ENCODE peak calls at places on chromosome 10, in four cellular contexts. N, B, E and X are unnamed samples.

GRCh38 chr10:6044651-6045599 is 17.2 kb downstream of the IL2RA start:
- DNase-seq in E (peak; percentile 45), B (no peak), N (no peak), X (no peak)

GRCh38 chr10:101779544-101780186 is 3.6 kb downstream of the NPM3 start:
- DNase-seq in N (peak; percentile 23), B (no peak), E (peak; percentile 92), X (peak; percentile 88)

GRCh38 chr10:122856902-122857301 is 11.2 kb upstream of the CUZD1 start:
- DNase-seq in E (no peak), N (no peak), B (no peak), X (no peak)

GRCh38 chr10:48439581-48440041 is 133.1 kb downstream of the MAPK8 start:
- DNase-seq in E (no peak), B (no peak), N (no peak), X (no peak)

GRCh38 chr10:76333331-76333730 is 901.9 kb downstream of the LRMDA start:
- DNase-seq in B (no peak), E (no peak), N (no peak), X (no peak)

GRCh38 chr10:22475857-22476600 is 130.7 kb downstream of the SPAG6 start:
- DNase-seq in E (peak; percentile 49), B (no peak), N (no peak), X (peak; percentile 60)

GRCh38 chr10:20814116-20814515 is 83.0 kb downstream of the NEBL start:
- DNase-seq in N (no peak), B (no peak), E (no peak), X (no peak)

GRCh38 chr10:44105643-44106042 is 279.3 kb downstream of the CXCL12 start:
- DNase-seq in B (no peak), N (no peak), E (no peak), X (no peak)

GRCh38 chr10:96450514-96451207 is 63.1 kb downstream of the TLL2 start:
- DNase-seq in E (no peak), N (no peak), B (no peak), X (no peak)

GRCh38 chr10:118218562-118218961 is 123.6 kb downstream of the FAM204A start:
- DNase-seq in B (no peak), N (no peak), E (no peak), X (no peak)

GRCh38 chr10:129658673-129659072 is 191.6 kb downstream of the MGMT start:
- DNase-seq in E (no peak), N (no peak), B (no peak), X (no peak)

GRCh38 chr10:23556727-23557440 is 118.0 kb downstream of the OTUD1 start:
- DNase-seq in B (no peak), E (no peak), N (no peak), X (no peak)

GRCh38 chr10:132205650-132206376 is 19.1 kb downstream of the DPYSL4 start:
- DNase-seq in E (no peak), N (no peak), B (no peak), X (no peak)

GRCh38 chr10:18230794-18231193 is 90.6 kb downstream of the CACNB2 start:
- DNase-seq in E (no peak), B (no peak), N (no peak), X (no peak)

GRCh38 chr10:1240341-1240775 is 184.2 kb downstream of the WDR37 start:
- DNase-seq in E (no peak), N (no peak), B (no peak), X (no peak)

GRCh38 chr10:106560925-106561640 is 603.4 kb downstream of the SORCS1 start:
- DNase-seq in E (no peak), B (no peak), N (peak; percentile 73), X (no peak)

GRCh38 chr10:32139223-32140073 is 83.2 kb upstream of the KIF5B start:
- DNase-seq in B (peak; percentile 27), E (no peak), N (peak; percentile 82), X (peak; percentile 22)

GRCh38 chr10:79454259-79454658 is 8.8 kb upstream of the ZCCHC24 start:
- DNase-seq in B (no peak), N (no peak), E (no peak), X (no peak)

GRCh38 chr10:95536017-95536416 is 25.2 kb downstream of the SORBS1 start:
- DNase-seq in N (no peak), B (no peak), E (no peak), X (no peak)

GRCh38 chr10:122998360-122998917 is 10.2 kb downstream of the IKZF5 start:
- DNase-seq in B (no peak), N (no peak), E (no peak), X (no peak)

GRCh38 chr10:59323036-59323459 is 39.3 kb downstream of the FAM13C start:
- DNase-seq in E (no peak), B (no peak), N (no peak), X (no peak)

GRCh38 chr10:132575320-132576201 is 38.0 kb downstream of the INPP5A start:
- DNase-seq in B (peak; percentile 32), N (peak; percentile 49), E (peak; percentile 43), X (peak; percentile 64)

GRCh38 chr10:14349081-14349480 is 18.4 kb upstream of the FRMD4A start:
- DNase-seq in B (no peak), E (no peak), N (no peak), X (no peak)

GRCh38 chr10:3861785-3862184 is 76.8 kb upstream of the KLF6 start:
- DNase-seq in E (no peak), B (no peak), N (no peak), X (no peak)

GRCh38 chr10:47101807-47102206 is 190.6 kb downstream of the PTPN20 start:
- DNase-seq in B (no peak), E (no peak), N (no peak), X (no peak)

GRCh38 chr10:99395750-99396445 is 34.5 kb downstream of the GOT1 start:
- DNase-seq in N (no peak), B (no peak), E (no peak), X (peak; percentile 21)

GRCh38 chr10:43942096-43942885 is 293.6 kb upstream of the ZNF32 start:
- DNase-seq in N (peak; percentile 35), E (no peak), B (no peak), X (no peak)

GRCh38 chr10:12194752-12195271 is 879 bp downstream of the NUDT5 start:
- DNase-seq in E (peak; percentile 42), B (no peak), N (peak; percentile 9), X (peak; percentile 45)

GRCh38 chr10:116127296-116127695 is 145.7 kb downstream of the GFRA1 start:
- DNase-seq in B (no peak), N (no peak), E (no peak), X (no peak)

GRCh38 chr10:1132584-1132983 is 76.4 kb downstream of the WDR37 start:
- DNase-seq in E (no peak), B (no peak), N (no peak), X (no peak)